ENCODE peak calls at places on chromosome 15, in nine cellular contexts. Z is heart left ventricle, P is keratinocyte, D is uterus, C is GM23338, L is upper lobe of right lung, E is GM23248, Q is stomach, Y is psoas muscle. O is an unnamed sample. For H3K36me3, the result is how much of the 10 kb centered on the place peaks cover.

GRCh38 chr15:33145447-33145846 is 49.1 kb downstream of the FMN1 start:
- DNase-seq in C (no peak), Z (no peak), Q (no peak), D (no peak), L (no peak), P (peak), E (no peak), Y (no peak), O (no peak)

GRCh38 chr15:62060896-62061280 is 641 bp upstream of the VPS13C start:
- DNase-seq in Z (no peak), C (no peak), L (no peak), D (no peak), Q (no peak), E (no peak), P (no peak), Y (no peak), O (no peak)

GRCh38 chr15:48796930-48797329 is 13.9 kb downstream of the CEP152 start:
- DNase-seq in D (no peak), Q (no peak), P (no peak), Y (no peak), C (no peak), E (peak), Z (no peak), L (no peak), O (no peak)

GRCh38 chr15:92908369-92909057 is 8.4 kb downstream of the CHD2 start:
- DNase-seq in P (no peak), Y (no peak), E (no peak), Z (no peak), C (no peak), Q (no peak), L (no peak), D (no peak), O (no peak)

GRCh38 chr15:36769110-36769509 is 189.7 kb downstream of the CDIN1 start:
- DNase-seq in Z (no peak), D (no peak), L (no peak), Y (no peak), E (peak), Q (no peak), C (no peak), P (no peak), O (no peak)

GRCh38 chr15:33234019-33234418 is 39.5 kb upstream of the FMN1 start:
- DNase-seq in Y (no peak), D (no peak), Z (no peak), L (no peak), C (peak), E (peak), Q (no peak), P (no peak), O (no peak)

GRCh38 chr15:17026633-17027032 is 3515.0 kb downstream of the GOLGA6L6 start:
- DNase-seq in D (no peak), P (no peak), E (no peak), Q (no peak), C (no peak), Y (no peak), Z (no peak), L (no peak), O (no peak)

GRCh38 chr15:92909131-92909781 is 9.1 kb downstream of the CHD2 start:
- DNase-seq in L (no peak), D (no peak), C (no peak), Q (no peak), P (no peak), Z (no peak), Y (no peak), E (peak), O (no peak)

GRCh38 chr15:84888639-84889038 is 4.2 kb downstream of the SLC28A1 start:
- DNase-seq in C (no peak), P (no peak), Z (no peak), L (peak), E (no peak), Y (no peak), Q (no peak), D (no peak), O (no peak)

GRCh38 chr15:22855791-22856190 is 17.3 kb downstream of the NIPA2 start:
- DNase-seq in P (no peak), Y (no peak), Q (no peak), L (no peak), D (no peak), C (no peak), Z (no peak), E (no peak), O (no peak)

GRCh38 chr15:101248274-101248673 is 3.6 kb downstream of the CHSY1 start:
- DNase-seq in L (no peak), C (no peak), D (no peak), E (no peak), Z (no peak), Q (no peak), Y (no peak), P (no peak), O (no peak)

DNA sequence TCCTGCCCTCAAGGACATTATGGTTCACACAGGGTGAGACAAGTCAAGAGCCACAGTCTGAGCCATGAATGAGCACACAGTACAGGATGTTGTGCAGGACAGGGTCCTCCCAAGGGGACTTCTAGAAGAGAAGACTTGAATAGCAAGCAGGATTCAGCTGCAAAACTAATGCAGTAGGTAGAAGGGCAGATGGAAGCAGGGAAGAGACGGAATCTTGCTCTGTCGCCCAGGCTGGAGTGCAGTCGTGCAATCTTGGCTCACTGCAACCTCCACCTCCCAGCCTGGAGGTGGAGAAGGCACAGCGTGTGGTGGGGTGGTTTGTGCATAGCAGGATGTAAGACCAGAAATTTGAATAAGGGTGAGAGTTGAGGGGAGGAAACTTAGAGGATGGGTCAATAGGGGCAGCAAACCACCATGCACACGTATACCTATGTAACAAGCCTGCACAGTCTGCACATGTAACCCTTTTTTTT is 8.0 kb downstream of the BCL2L10 start:
- DNase-seq in E (no peak), Y (no peak), D (no peak), L (no peak), Q (no peak), C (no peak), P (no peak), Z (no peak), O (no peak)
- H3K36me3 ChIP-seq in E (under half), Y (under half), D (under half), L (under half), Q (under half), C (under half), P (under half), Z (under half), O (under half)

DNA sequence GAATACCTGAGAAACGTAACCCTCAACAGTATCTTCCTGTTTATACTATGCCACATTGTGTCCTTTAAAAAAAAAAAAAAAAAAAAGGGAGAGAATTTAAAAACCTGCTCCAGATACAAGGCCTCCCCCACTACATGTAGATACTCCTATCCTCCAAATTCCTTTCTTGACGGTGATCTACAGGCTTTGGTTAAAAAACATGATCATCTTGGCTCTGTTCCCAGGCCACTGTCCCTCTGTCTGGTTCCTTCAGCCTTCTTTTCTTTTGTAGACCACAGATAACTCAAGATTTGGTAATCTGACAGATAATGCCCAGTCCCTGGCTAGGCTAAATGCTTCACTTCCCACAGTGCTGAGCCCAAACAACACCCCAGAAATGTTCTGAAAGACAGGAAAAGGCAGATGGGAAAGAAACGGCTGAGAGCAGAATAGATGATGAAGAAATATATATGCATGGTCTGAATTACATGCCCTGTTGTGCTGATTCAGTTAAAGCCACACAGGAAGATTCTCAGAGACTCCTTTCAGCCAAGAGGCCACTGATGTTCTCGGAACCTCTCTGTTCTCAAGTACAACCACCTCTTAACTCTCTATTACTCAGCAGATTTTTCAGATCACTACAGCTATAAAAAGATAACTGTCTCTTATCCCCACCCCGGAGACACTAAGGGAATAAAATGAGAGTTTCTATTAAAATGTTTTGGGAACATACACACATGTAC is 48.3 kb downstream of the NPTN start:
- DNase-seq in D (no peak), L (no peak), C (no peak), Y (no peak), Z (no peak), P (no peak), Q (no peak), E (no peak), O (no peak)
- H3K36me3 ChIP-seq in D (under half), L (half or more), C (under half), Y (half or more), Z (half or more), P (half or more), Q (half or more), E (half or more), O (under half)

GRCh38 chr15:70074380-70074779 is 23.3 kb downstream of the TLE3 start:
- DNase-seq in E (no peak), L (no peak), C (no peak), Y (no peak), D (no peak), Q (no peak), P (no peak), Z (peak), O (no peak)

GRCh38 chr15:70069716-70070115 is 28.0 kb downstream of the TLE3 start:
- DNase-seq in E (no peak), Y (no peak), Z (no peak), P (no peak), C (no peak), D (no peak), L (no peak), Q (no peak), O (no peak)

GRCh38 chr15:70072479-70072878 is 25.2 kb downstream of the TLE3 start:
- DNase-seq in D (no peak), Y (no peak), E (no peak), Z (no peak), P (no peak), L (no peak), Q (no peak), C (no peak), O (no peak)

GRCh38 chr15:70068783-70069565 is 28.7 kb downstream of the TLE3 start:
- DNase-seq in E (no peak), L (no peak), C (no peak), Q (peak), Y (no peak), P (no peak), Z (peak), D (no peak), O (no peak)

GRCh38 chr15:70071799-70072198 is 25.9 kb downstream of the TLE3 start:
- DNase-seq in Q (no peak), P (no peak), Z (peak), Y (no peak), E (no peak), D (no peak), C (no peak), L (no peak), O (no peak)
- H3K36me3 ChIP-seq in Q (half or more), P (under half), Z (half or more), Y (half or more), E (half or more), D (under half), C (under half), L (half or more), O (half or more)

DNA sequence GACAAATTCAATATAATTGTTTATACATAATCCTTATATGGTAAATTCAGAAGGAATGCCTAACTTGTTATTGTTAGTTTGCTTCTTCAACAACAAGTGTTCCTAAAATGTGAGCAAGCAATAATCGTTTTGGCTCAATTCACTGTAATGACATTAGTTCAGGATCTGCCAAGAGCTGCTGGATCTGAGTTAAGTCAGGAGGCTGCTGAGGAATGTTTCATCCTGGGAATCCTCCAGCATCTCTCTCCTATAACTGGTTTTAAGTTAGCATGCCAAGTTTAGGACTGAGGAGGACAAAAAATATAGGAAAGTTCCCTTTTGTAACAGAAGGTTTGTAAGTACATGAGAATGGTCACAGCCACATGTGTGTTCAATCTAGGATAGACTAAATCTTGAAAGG is 4.9 kb upstream of the GTF2A2 start:
- DNase-seq in Y (no peak), E (peak), L (no peak), C (no peak), Z (no peak), D (no peak), Q (no peak), P (no peak), O (no peak)
- H3K36me3 ChIP-seq in Y (half or more), E (under half), L (half or more), C (under half), Z (half or more), D (under half), Q (half or more), P (under half), O (under half)

DNA sequence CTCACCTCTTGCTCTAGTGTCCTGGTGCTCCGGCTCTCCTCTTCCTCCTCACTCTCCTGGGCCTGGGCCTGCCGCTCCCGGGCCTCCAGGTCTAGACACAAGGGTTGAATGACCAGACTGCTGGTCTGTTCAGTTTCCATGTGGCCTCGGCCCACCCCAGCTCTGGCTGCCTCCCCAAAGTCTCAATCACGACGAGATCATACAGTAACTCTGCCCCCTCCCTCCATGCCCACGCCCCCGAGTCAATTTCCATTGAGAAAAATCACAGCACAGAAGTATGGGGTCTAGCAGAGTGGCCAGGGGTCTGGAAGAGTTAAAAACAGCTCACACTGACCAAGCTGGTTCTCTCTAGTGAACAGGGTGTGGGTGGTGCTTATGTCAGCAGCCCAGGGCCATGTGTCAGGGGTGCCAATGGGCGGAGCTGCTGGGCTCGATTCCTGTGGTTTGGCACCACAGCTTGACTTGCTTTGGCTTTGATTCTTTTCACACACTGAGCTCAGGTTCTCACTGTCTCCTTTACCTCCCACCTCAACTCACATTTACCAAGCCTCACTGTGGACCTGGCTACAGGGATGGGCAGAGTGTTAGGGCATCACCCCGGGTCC is 6.9 kb downstream of the C15orf62 start:
- DNase-seq in C (no peak), L (peak), Y (peak), P (no peak), D (no peak), Q (peak), E (peak), Z (no peak), O (peak)
- H3K36me3 ChIP-seq in C (under half), L (half or more), Y (half or more), P (under half), D (under half), Q (half or more), E (under half), Z (half or more), O (under half)

DNA sequence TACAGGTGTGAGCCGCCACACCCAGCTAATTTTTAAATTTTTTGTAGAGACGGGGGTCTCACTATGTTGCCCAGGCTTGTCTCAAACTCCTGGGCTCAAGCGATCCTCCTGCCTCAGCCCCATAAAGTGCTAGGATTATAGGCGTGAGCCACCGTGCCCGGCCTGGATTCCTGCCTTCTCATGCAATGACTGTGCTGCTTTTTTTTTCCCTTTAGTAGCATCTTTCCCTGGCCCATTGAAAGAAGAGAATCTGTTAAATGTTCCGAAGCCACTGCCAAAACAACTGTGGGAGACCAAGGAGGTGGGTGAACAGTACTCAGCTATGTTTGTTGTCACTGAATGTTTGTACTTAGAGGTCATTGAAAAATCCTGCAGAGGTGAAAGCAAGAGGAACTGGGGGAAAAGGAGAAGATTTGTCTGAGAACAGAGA is 88.0 kb downstream of the CRTC3 start:
- DNase-seq in Q (no peak), E (peak), Z (no peak), L (no peak), D (no peak), C (peak), Y (peak), P (no peak), O (no peak)
- H3K36me3 ChIP-seq in Q (half or more), E (under half), Z (half or more), L (half or more), D (under half), C (under half), Y (half or more), P (under half), O (under half)